ENCODE peak calls at places on chromosomes 16 and 17, in eight cellular contexts. E is AG09319; C is EH; M is cardiac septum; R is naive thymus-derived CD8-positive, alpha-beta T cell; U is HT1080; D is NCI-H524; Z is neural progenitor cell. Y is an unnamed sample.

GRCh38 chr16:15055141-15056053 is 477 bp downstream of the NTAN1 start:
- DNase-seq in R (peak), Z (peak), C (peak), D (peak), M (no peak), E (no peak), U (peak), Y (no peak)

GRCh38 chr17:64019486-64020067 is 856 bp downstream of the ICAM2 start:
- DNase-seq in C (no peak), Z (no peak), M (no peak), E (no peak), R (peak), D (no peak), U (no peak), Y (no peak)

GRCh38 chr17:20189322-20189721 is 180.2 kb downstream of the SPECC1 start:
- DNase-seq in M (no peak), U (peak), C (peak), D (no peak), E (no peak), Z (peak), R (no peak), Y (no peak)

GRCh38 chr16:76946879-76947278 is 244.1 kb upstream of the MON1B start:
- DNase-seq in D (no peak), Z (no peak), E (peak), C (peak), U (peak), M (no peak), R (no peak), Y (no peak)

GRCh38 chr17:34487616-34488015 is 91.8 kb upstream of the TMEM132E start:
- DNase-seq in R (no peak), U (no peak), C (no peak), D (peak), M (no peak), Z (peak), E (no peak), Y (no peak)

GRCh38 chr16:84751241-84751640 is 51.4 kb downstream of the USP10 start:
- DNase-seq in D (no peak), R (no peak), Z (no peak), M (no peak), C (no peak), E (no peak), U (no peak), Y (no peak)

GRCh38 chr17:33968350-33969044 is 286.6 kb upstream of the CCL2 start:
- DNase-seq in M (no peak), C (no peak), D (no peak), R (no peak), Z (no peak), E (no peak), U (peak), Y (no peak)

GRCh38 chr17:40319651-40320550 is 10.9 kb downstream of the RARA start:
- DNase-seq in Z (no peak), R (peak), U (no peak), M (peak), C (no peak), E (no peak), D (no peak), Y (no peak)

GRCh38 chr17:30920282-30920681 is 1.5 kb upstream of the ADAP2 start:
- DNase-seq in E (no peak), C (peak), D (no peak), Z (peak), M (no peak), U (peak), R (no peak), Y (no peak)

GRCh38 chr16:11232852-11233726 is 22.9 kb downstream of the SOCS1 start:
- DNase-seq in D (no peak), R (peak), Z (no peak), U (no peak), M (peak), E (no peak), C (no peak), Y (no peak)

GRCh38 chr16:2455081-2455845 is 4.6 kb upstream of the TEDC2 start:
- DNase-seq in Z (no peak), U (no peak), E (no peak), R (no peak), C (no peak), D (no peak), M (no peak), Y (no peak)

GRCh38 chr17:35242158-35242804 is 591 bp upstream of the SLFN5 start:
- DNase-seq in R (peak), C (peak), M (peak), U (peak), Z (peak), E (no peak), D (no peak), Y (no peak)

GRCh38 chr16:55252577-55252976 is 71.4 kb upstream of the IRX6 start:
- DNase-seq in R (no peak), D (no peak), E (no peak), U (no peak), C (no peak), Z (no peak), M (no peak), Y (no peak)

GRCh38 chr16:1323296-1324239 is 9.9 kb upstream of the BAIAP3 start:
- DNase-seq in E (no peak), R (no peak), M (no peak), Z (no peak), C (no peak), U (no peak), D (no peak), Y (no peak)

GRCh38 chr16:66521951-66522771 is 27.8 kb downstream of the TK2 start:
- DNase-seq in D (no peak), R (peak), C (peak), E (no peak), U (peak), M (peak), Z (no peak), Y (peak)

GRCh38 chr17:57357830-57358426 is 101.6 kb downstream of the MSI2 start:
- DNase-seq in M (no peak), E (no peak), D (no peak), C (no peak), U (no peak), R (no peak), Z (no peak), Y (no peak)

GRCh38 chr16:546909-547770 is 13.1 kb upstream of the PRR35 start:
- DNase-seq in D (no peak), U (no peak), Z (peak), C (peak), M (peak), E (no peak), R (peak), Y (no peak)

GRCh38 chr17:28488154-28488883 is 14.9 kb downstream of the SLC13A2 start:
- DNase-seq in D (peak), E (no peak), M (no peak), Z (no peak), C (no peak), U (no peak), R (no peak), Y (no peak)

GRCh38 chr16:3868967-3869366 is 11.5 kb downstream of the CREBBP start:
- DNase-seq in C (no peak), R (no peak), U (no peak), Z (no peak), M (no peak), E (no peak), D (no peak), Y (no peak)

GRCh38 chr17:28949185-28950016 is 1.9 kb downstream of the PHF12 start:
- DNase-seq in D (peak), Z (peak), M (peak), C (peak), R (peak), E (no peak), U (peak), Y (no peak)

GRCh38 chr17:5486206-5487124 is at the start of gene MIS12:
- DNase-seq in U (peak), C (peak), E (peak), Z (peak), D (peak), M (peak), R (peak), Y (peak)

GRCh38 chr16:3745751-3746355 is 28.5 kb upstream of the TRAP1 start:
- DNase-seq in U (peak), E (no peak), M (no peak), R (no peak), Z (no peak), C (peak), D (no peak), Y (no peak)

GRCh38 chr16:1392826-1393225 is 21.7 kb downstream of the UNKL start:
- DNase-seq in M (no peak), Z (no peak), R (no peak), C (no peak), E (no peak), D (no peak), U (no peak), Y (no peak)

GRCh38 chr16:84356176-84356575 is 12.2 kb upstream of the ATP2C2 start:
- DNase-seq in U (no peak), R (no peak), M (no peak), D (no peak), E (no peak), Z (no peak), C (no peak), Y (no peak)

GRCh38 chr17:71099003-71099710 is 929.8 kb downstream of the KCNJ2 start:
- DNase-seq in M (no peak), D (no peak), Z (no peak), R (no peak), U (no peak), C (no peak), E (no peak), Y (no peak)

GRCh38 chr17:78112508-78113471 is 15.8 kb downstream of the TMC6 start:
- DNase-seq in D (peak), M (peak), C (peak), U (peak), Z (peak), R (peak), E (no peak), Y (no peak)

GRCh38 chr16:53055603-53056527 is 1.1 kb downstream of the CHD9 start:
- DNase-seq in D (no peak), Z (peak), C (peak), U (peak), R (no peak), E (peak), M (no peak), Y (no peak)

GRCh38 chr17:50902768-50903353 is 36.7 kb upstream of the TOB1 start:
- DNase-seq in D (no peak), C (no peak), U (no peak), Z (peak), E (no peak), R (no peak), M (no peak), Y (no peak)